ENCODE peak calls at places on chromosomes 12 and 14, in six cellular contexts. One of them, this sample, is unnamed. For H3K4me1, the result is how much of the 10 kb centered on the place peaks cover.

GRCh38 chr12:65196762-65197567 is 27.6 kb downstream of the LEMD3 start:
- DNase-seq in Panc1: no peak
- DNase-seq in cardiac muscle cell: no peak
- DNase-seq in GM23248: no peak
- DNase-seq in tibial nerve: no peak
- DNase-seq in breast epithelium: no peak
- DNase-seq in this sample: no peak

GRCh38 chr12:4771960-4772566 is 51.9 kb downstream of the GALNT8 start:
- DNase-seq in breast epithelium: no peak
- DNase-seq in tibial nerve: no peak
- DNase-seq in GM23248: no peak
- DNase-seq in Panc1: no peak
- DNase-seq in cardiac muscle cell: no peak
- DNase-seq in this sample: no peak

GRCh38 chr14:80037349-80037748 is 174.0 kb downstream of the DIO2 start:
- DNase-seq in tibial nerve: no peak
- DNase-seq in GM23248: no peak
- DNase-seq in cardiac muscle cell: no peak
- DNase-seq in breast epithelium: no peak
- DNase-seq in Panc1: no peak
- DNase-seq in this sample: no peak

GRCh38 chr12:49980501-49981158 is 7.9 kb downstream of the AQP6 start:
- DNase-seq in cardiac muscle cell: no peak
- DNase-seq in Panc1: no peak
- DNase-seq in breast epithelium: no peak
- DNase-seq in tibial nerve: no peak
- DNase-seq in GM23248: no peak
- DNase-seq in this sample: no peak

GRCh38 chr12:94184995-94185711 is 36.8 kb downstream of the PLXNC1 start:
- DNase-seq in GM23248: no peak
- DNase-seq in tibial nerve: no peak
- DNase-seq in Panc1: no peak
- DNase-seq in breast epithelium: no peak
- DNase-seq in cardiac muscle cell: no peak
- DNase-seq in this sample: no peak

GRCh38 chr12:44317651-44318126 is 481.8 kb downstream of the TMEM117 start:
- DNase-seq in breast epithelium: no peak
- DNase-seq in cardiac muscle cell: peak
- DNase-seq in GM23248: peak
- DNase-seq in tibial nerve: no peak
- DNase-seq in Panc1: peak
- DNase-seq in this sample: no peak

GRCh38 chr12:123787466-123787865 is 25.4 kb downstream of the DNAH10 start:
- DNase-seq in breast epithelium: no peak
- DNase-seq in cardiac muscle cell: no peak
- DNase-seq in tibial nerve: no peak
- DNase-seq in Panc1: no peak
- DNase-seq in GM23248: no peak
- DNase-seq in this sample: no peak

GRCh38 chr12:117333331-117334000 is 28.0 kb downstream of the NOS1 start:
- DNase-seq in cardiac muscle cell: no peak
- DNase-seq in Panc1: no peak
- DNase-seq in GM23248: no peak
- DNase-seq in tibial nerve: no peak
- DNase-seq in breast epithelium: no peak
- DNase-seq in this sample: no peak

GRCh38 chr14:92607702-92608429 is 94.3 kb downstream of the RIN3 start:
- DNase-seq in tibial nerve: no peak
- DNase-seq in cardiac muscle cell: no peak
- DNase-seq in breast epithelium: no peak
- DNase-seq in GM23248: peak
- DNase-seq in Panc1: no peak
- DNase-seq in this sample: no peak

GRCh38 chr14:30655124-30655523 is 33.0 kb downstream of the SCFD1 start:
- DNase-seq in Panc1: no peak
- DNase-seq in breast epithelium: no peak
- DNase-seq in cardiac muscle cell: no peak
- DNase-seq in GM23248: peak
- DNase-seq in tibial nerve: no peak
- DNase-seq in this sample: no peak

GRCh38 chr12:27385756-27386155 is 53.1 kb downstream of the BMAL2 start:
- DNase-seq in Panc1: no peak
- DNase-seq in tibial nerve: no peak
- DNase-seq in breast epithelium: no peak
- DNase-seq in GM23248: no peak
- DNase-seq in cardiac muscle cell: no peak
- DNase-seq in this sample: no peak

GRCh38 chr14:31476131-31476917 is 11.5 kb downstream of the GPR33 start:
- DNase-seq in tibial nerve: no peak
- DNase-seq in Panc1: no peak
- DNase-seq in breast epithelium: no peak
- DNase-seq in GM23248: peak
- DNase-seq in cardiac muscle cell: no peak
- DNase-seq in this sample: no peak

GRCh38 chr12:109735051-109735521 is 21.5 kb downstream of the FAM222A start:
- DNase-seq in Panc1: no peak
- DNase-seq in cardiac muscle cell: no peak
- DNase-seq in tibial nerve: peak
- DNase-seq in GM23248: no peak
- DNase-seq in breast epithelium: peak
- DNase-seq in this sample: no peak

GRCh38 chr12:109732321-109733305 is 19.0 kb downstream of the FAM222A start:
- DNase-seq in cardiac muscle cell: no peak
- DNase-seq in tibial nerve: peak
- DNase-seq in GM23248: no peak
- DNase-seq in breast epithelium: peak
- DNase-seq in Panc1: no peak
- DNase-seq in this sample: no peak

GRCh38 chr12:109735825-109736551 is 22.4 kb downstream of the FAM222A start:
- DNase-seq in tibial nerve: peak
- DNase-seq in Panc1: no peak
- DNase-seq in GM23248: no peak
- DNase-seq in cardiac muscle cell: no peak
- DNase-seq in breast epithelium: peak
- DNase-seq in this sample: no peak

GRCh38 chr12:109736552-109737108 is 23.0 kb downstream of the FAM222A start:
- DNase-seq in cardiac muscle cell: peak
- DNase-seq in breast epithelium: peak
- DNase-seq in Panc1: no peak
- DNase-seq in GM23248: peak
- DNase-seq in tibial nerve: peak
- DNase-seq in this sample: no peak

DNA sequence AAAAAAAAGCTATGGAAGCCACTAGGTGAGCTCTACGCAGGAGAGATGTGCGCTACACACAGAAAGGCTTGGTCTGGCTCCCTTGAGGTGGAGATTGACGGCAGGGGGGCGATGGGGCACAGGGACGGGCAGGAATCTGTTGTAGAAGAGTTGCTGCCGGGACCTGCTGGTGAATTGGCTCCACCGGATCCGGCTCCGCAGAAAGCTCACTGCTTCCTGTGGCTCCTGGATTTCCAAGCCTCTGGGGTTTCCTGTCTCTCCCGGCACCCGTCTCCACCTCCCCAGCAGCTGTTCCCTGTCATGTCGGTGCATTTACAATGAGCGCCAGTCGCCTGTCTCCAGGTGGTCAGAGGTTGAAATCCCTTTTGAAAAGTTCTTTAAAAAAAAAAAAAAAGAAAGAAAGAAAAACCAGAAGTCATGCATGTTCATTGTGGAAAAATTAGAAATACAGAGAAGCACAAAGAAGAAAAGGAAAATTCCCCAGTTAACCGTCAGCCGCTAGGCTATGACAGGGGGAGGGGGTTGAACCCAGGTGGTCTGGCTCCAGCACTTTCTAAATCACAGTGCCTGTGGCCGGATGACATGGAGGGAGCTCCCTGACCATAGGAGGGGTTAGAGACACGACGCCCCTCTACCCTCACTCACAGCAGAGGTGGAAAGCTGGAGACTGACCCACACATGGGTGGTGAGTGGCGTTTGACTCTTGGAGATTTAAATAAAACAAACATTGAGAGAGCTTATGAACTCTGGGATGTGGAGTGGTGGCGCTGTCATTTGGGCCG is 20.8 kb downstream of the FAM222A start:
- DNase-seq in breast epithelium: peak
- DNase-seq in tibial nerve: no peak
- DNase-seq in cardiac muscle cell: no peak
- DNase-seq in Panc1: no peak
- DNase-seq in GM23248: no peak
- DNase-seq in this sample: no peak
- H3K4me1 ChIP-seq in breast epithelium: under half
- H3K4me1 ChIP-seq in tibial nerve: under half
- H3K4me1 ChIP-seq in cardiac muscle cell: under half
- H3K4me1 ChIP-seq in Panc1: under half
- H3K4me1 ChIP-seq in GM23248: under half
- H3K4me1 ChIP-seq in this sample: under half

GRCh38 chr14:95521001-95521400 is 4.6 kb upstream of the SYNE3 start:
- DNase-seq in tibial nerve: no peak
- DNase-seq in cardiac muscle cell: no peak
- DNase-seq in breast epithelium: no peak
- DNase-seq in Panc1: no peak
- DNase-seq in GM23248: no peak
- DNase-seq in this sample: no peak

GRCh38 chr14:95518045-95518751 is 1.7 kb upstream of the SYNE3 start:
- DNase-seq in cardiac muscle cell: no peak
- DNase-seq in GM23248: peak
- DNase-seq in tibial nerve: no peak
- DNase-seq in breast epithelium: no peak
- DNase-seq in Panc1: no peak
- DNase-seq in this sample: no peak

GRCh38 chr14:95522116-95522515 is 5.7 kb upstream of the SYNE3 start:
- DNase-seq in GM23248: no peak
- DNase-seq in breast epithelium: no peak
- DNase-seq in cardiac muscle cell: no peak
- DNase-seq in Panc1: no peak
- DNase-seq in tibial nerve: no peak
- DNase-seq in this sample: no peak

GRCh38 chr14:95520346-95520745 is 3.9 kb upstream of the SYNE3 start:
- DNase-seq in GM23248: no peak
- DNase-seq in cardiac muscle cell: no peak
- DNase-seq in Panc1: no peak
- DNase-seq in tibial nerve: no peak
- DNase-seq in breast epithelium: no peak
- DNase-seq in this sample: no peak

GRCh38 chr14:95519699-95520098 is 3.2 kb upstream of the SYNE3 start:
- DNase-seq in cardiac muscle cell: no peak
- DNase-seq in GM23248: peak
- DNase-seq in breast epithelium: no peak
- DNase-seq in Panc1: no peak
- DNase-seq in tibial nerve: peak
- DNase-seq in this sample: peak
- H3K4me1 ChIP-seq in cardiac muscle cell: under half
- H3K4me1 ChIP-seq in GM23248: half or more
- H3K4me1 ChIP-seq in breast epithelium: under half
- H3K4me1 ChIP-seq in Panc1: under half
- H3K4me1 ChIP-seq in tibial nerve: half or more
- H3K4me1 ChIP-seq in this sample: half or more

DNA sequence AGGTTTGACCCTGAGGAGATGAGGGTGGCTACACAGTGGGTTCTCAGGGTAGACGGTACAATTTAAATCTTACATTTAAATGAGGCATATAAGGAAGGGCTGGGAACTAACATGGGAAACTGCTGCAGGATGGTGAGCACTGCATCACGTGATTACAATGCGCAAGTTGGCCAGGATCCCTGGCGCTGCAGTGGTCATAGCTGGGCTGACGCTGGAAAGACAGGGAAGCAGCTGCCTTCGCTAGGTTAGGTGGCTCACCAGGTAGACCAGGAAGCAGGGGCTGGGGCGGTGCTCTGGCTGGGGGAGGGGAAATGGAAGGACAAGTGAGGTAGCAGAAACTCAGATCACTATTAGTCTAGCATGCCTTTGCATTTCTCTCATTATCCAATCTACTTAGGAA is 149.9 kb downstream of the FOXN3 start:
- DNase-seq in breast epithelium: no peak
- DNase-seq in Panc1: no peak
- DNase-seq in GM23248: no peak
- DNase-seq in cardiac muscle cell: no peak
- DNase-seq in tibial nerve: no peak
- DNase-seq in this sample: no peak
- H3K4me1 ChIP-seq in breast epithelium: under half
- H3K4me1 ChIP-seq in Panc1: under half
- H3K4me1 ChIP-seq in GM23248: under half
- H3K4me1 ChIP-seq in cardiac muscle cell: under half
- H3K4me1 ChIP-seq in tibial nerve: under half
- H3K4me1 ChIP-seq in this sample: under half

DNA sequence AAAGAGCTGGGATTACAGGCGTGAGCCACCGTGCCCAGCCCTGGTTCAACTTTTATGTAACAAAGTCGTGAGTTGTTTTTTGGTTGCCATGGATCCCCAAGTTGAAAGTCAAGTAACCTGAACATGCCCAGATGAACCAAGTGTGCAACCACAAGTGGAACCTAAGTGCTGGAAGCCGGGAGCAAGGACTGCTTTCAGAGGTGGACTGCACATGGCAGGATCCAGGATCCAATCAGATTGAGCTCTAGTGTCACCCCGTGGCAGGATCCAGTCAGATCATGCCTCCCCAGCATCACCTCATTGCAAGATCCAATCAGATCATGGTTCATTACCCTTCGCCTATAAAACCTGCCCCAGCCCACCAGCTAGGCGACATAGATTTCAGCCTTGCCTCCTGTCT is 43.8 kb upstream of the VASH1 start:
- DNase-seq in tibial nerve: no peak
- DNase-seq in breast epithelium: no peak
- DNase-seq in GM23248: no peak
- DNase-seq in Panc1: no peak
- DNase-seq in cardiac muscle cell: no peak
- DNase-seq in this sample: no peak
- H3K4me1 ChIP-seq in tibial nerve: under half
- H3K4me1 ChIP-seq in breast epithelium: under half
- H3K4me1 ChIP-seq in GM23248: under half
- H3K4me1 ChIP-seq in Panc1: under half
- H3K4me1 ChIP-seq in cardiac muscle cell: under half
- H3K4me1 ChIP-seq in this sample: under half